ENCODE peak calls at places on chromosomes 16 and 17, in seven cellular contexts. J is heart left ventricle; Q is tibial artery; W is lower lobe of right lung; N is thoracic aorta; C is heart right ventricle; H is CD8-positive, alpha-beta memory T cell. U is an unnamed sample.

GRCh38 chr17:8935194-8935593 is 30.3 kb downstream of the PIK3R5 start:
- DNase-seq in C (no peak), N (no peak), Q (no peak), W (peak; percentile 78), J (no peak), H (peak; percentile 69), U (no peak)

GRCh38 chr16:5820472-5820871 is 722.9 kb upstream of the EEF2KMT start:
- DNase-seq in Q (no peak), H (no peak), C (no peak), J (no peak), N (no peak), W (no peak), U (no peak)

GRCh38 chr16:57137566-57138273 is 45.3 kb downstream of the CPNE2 start:
- DNase-seq in N (no peak), C (no peak), Q (no peak), W (no peak), J (no peak), H (no peak), U (no peak)

GRCh38 chr17:82648761-82649474 is 674 bp upstream of the WDR45B start:
- DNase-seq in W (peak; percentile 78), J (peak; percentile 63), H (peak; percentile 53), N (no peak), Q (peak; percentile 87), C (peak; percentile 69), U (no peak)

GRCh38 chr16:6016530-6017184 is 919.1 kb upstream of the EEF2KMT start:
- DNase-seq in C (no peak), N (no peak), H (no peak), W (no peak), J (no peak), Q (no peak), U (no peak)

GRCh38 chr16:58011652-58012051 is 10.4 kb downstream of the USB1 start:
- DNase-seq in N (no peak), Q (no peak), W (no peak), C (no peak), J (no peak), H (no peak), U (no peak)

GRCh38 chr17:69525920-69526841 is 111.7 kb downstream of the MAP2K6 start:
- DNase-seq in N (no peak), W (no peak), J (peak; percentile 18), C (no peak), Q (peak; percentile 69), H (no peak), U (no peak)

GRCh38 chr17:62675701-62676100 is 48.2 kb downstream of the MRC2 start:
- DNase-seq in W (peak; percentile 34), Q (no peak), J (no peak), N (no peak), H (no peak), C (no peak), U (no peak)

GRCh38 chr17:3665834-3666233 is 2.5 kb downstream of the TAX1BP3 start:
- DNase-seq in C (no peak), J (peak; percentile 61), H (no peak), Q (no peak), W (no peak), N (no peak), U (no peak)

GRCh38 chr16:70689035-70689969 is 3.4 kb upstream of the MTSS2 start:
- DNase-seq in N (no peak), C (peak; percentile 54), Q (peak; percentile 86), W (peak; percentile 86), J (peak; percentile 65), H (no peak), U (no peak)

GRCh38 chr17:5557485-5557884 is 26.8 kb downstream of the NLRP1 start:
- DNase-seq in N (no peak), J (no peak), C (no peak), H (no peak), Q (no peak), W (no peak), U (no peak)

GRCh38 chr17:37769050-37769449 is 24.2 kb upstream of the HNF1B start:
- DNase-seq in J (no peak), H (no peak), C (no peak), Q (no peak), W (no peak), N (no peak), U (no peak)

GRCh38 chr17:37413875-37414519 is 7.3 kb downstream of the TADA2A start:
- DNase-seq in Q (no peak), W (no peak), C (no peak), N (no peak), J (no peak), H (no peak), U (no peak)

GRCh38 chr17:41984454-41984853 is 17.9 kb downstream of the CNP start:
- DNase-seq in J (no peak), N (no peak), W (no peak), H (no peak), C (no peak), Q (no peak), U (no peak)
- H3K36me3 ChIP-seq in J (peaks cover 97% of the 10 kb centered on the region), N (peaks cover 61% of the 10 kb centered on the region), W (peaks cover 97% of the 10 kb centered on the region), H (peaks cover 67% of the 10 kb centered on the region), C (peaks cover 99% of the 10 kb centered on the region), Q (peaks cover 96% of the 10 kb centered on the region), U (peaks cover 15% of the 10 kb centered on the region)

GRCh38 chr16:3135120-3135715 is 389 bp downstream of the ZNF213 start:
- DNase-seq in W (no peak), J (no peak), Q (no peak), C (no peak), N (no peak), H (no peak), U (no peak)
- H3K4me1 ChIP-seq in W (peaks cover 34% of the 10 kb centered on the region), J (peaks cover 27% of the 10 kb centered on the region), Q (no peaks in the 10 kb centered on the region), C (peaks cover 14% of the 10 kb centered on the region), N (peaks cover 18% of the 10 kb centered on the region), H (peaks cover 18% of the 10 kb centered on the region), U (peaks cover 6% of the 10 kb centered on the region)

GRCh38 chr17:42488032-42488431 is 29.4 kb downstream of the ATP6V0A1 start:
- DNase-seq in Q (no peak), H (no peak), C (no peak), J (no peak), W (no peak), N (no peak), U (no peak)
- H3K36me3 ChIP-seq in Q (peaks cover 100% of the 10 kb centered on the region), H (no peaks in the 10 kb centered on the region), C (peaks cover 100% of the 10 kb centered on the region), J (peaks cover 100% of the 10 kb centered on the region), W (peaks cover 99% of the 10 kb centered on the region), N (peaks cover 71% of the 10 kb centered on the region), U (no peaks in the 10 kb centered on the region)

GRCh38 chr17:72270530-72270929 is 149.7 kb downstream of the SOX9 start:
- DNase-seq in H (no peak), C (peak; percentile 23), Q (peak; percentile 68), J (peak; percentile 8), N (no peak), W (no peak), U (peak; percentile 60)
- H3K4me1 ChIP-seq in H (no peaks in the 10 kb centered on the region), C (no peaks in the 10 kb centered on the region), Q (no peaks in the 10 kb centered on the region), J (no peaks in the 10 kb centered on the region), N (no peaks in the 10 kb centered on the region), W (no peaks in the 10 kb centered on the region), U (no peaks in the 10 kb centered on the region)

GRCh38 chr16:8623634-8624033 is 2.1 kb downstream of the METTL22 start:
- DNase-seq in Q (no peak), J (no peak), C (no peak), W (no peak), H (no peak), N (no peak), U (no peak)

GRCh38 chr16:8622315-8622656 is 788 bp downstream of the METTL22 start:
- DNase-seq in C (no peak), H (no peak), N (no peak), J (no peak), Q (no peak), W (no peak), U (no peak)

GRCh38 chr16:8626946-8627345 is 5.4 kb downstream of the METTL22 start:
- DNase-seq in W (no peak), Q (no peak), J (no peak), H (no peak), C (no peak), N (no peak), U (no peak)

GRCh38 chr16:8627456-8627855 is 6.0 kb downstream of the METTL22 start:
- DNase-seq in Q (no peak), W (no peak), H (no peak), C (no peak), J (no peak), N (no peak), U (no peak)

DNA sequence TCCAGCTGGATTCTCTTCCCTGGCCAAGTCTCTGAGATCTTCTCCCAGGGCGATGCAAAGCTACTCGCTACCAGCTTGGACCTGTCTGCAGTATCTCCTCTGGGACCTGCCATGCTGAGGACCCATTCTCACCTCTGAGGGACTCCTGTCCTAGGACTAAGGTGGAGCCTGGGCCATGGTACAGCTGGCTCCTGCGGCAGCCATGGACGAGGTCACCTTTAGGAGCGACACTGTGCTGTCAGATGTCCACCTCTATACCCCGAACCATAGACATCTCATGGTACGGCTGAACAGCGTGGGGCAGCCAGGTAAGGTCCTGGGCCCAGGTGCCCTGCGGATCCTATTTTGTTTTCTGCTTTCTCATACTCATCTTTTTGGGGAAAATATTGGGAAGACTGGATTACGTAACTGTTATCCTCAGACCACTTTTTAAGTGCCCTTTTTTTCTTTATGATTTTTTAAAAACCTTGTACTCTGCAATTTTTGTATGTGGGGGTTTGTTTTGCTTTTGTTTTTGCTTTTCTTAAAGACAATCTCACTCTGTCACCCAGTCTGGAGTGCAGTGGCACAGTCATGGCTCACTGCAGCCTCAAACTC is 4.1 kb downstream of the METTL22 start:
- DNase-seq in N (no peak), H (no peak), Q (no peak), C (no peak), W (no peak), J (no peak), U (no peak)
- H3K36me3 ChIP-seq in N (peaks cover 46% of the 10 kb centered on the region), H (peaks cover 37% of the 10 kb centered on the region), Q (peaks cover 59% of the 10 kb centered on the region), C (peaks cover 65% of the 10 kb centered on the region), W (peaks cover 51% of the 10 kb centered on the region), J (peaks cover 56% of the 10 kb centered on the region), U (peaks cover 5% of the 10 kb centered on the region)

GRCh38 chr17:17942846-17943245 is 29.4 kb downstream of the TOM1L2 start:
- DNase-seq in H (no peak), N (no peak), Q (no peak), J (no peak), W (no peak), C (no peak), U (no peak)
- H3K4me1 ChIP-seq in H (peaks cover 18% of the 10 kb centered on the region), N (peaks cover 74% of the 10 kb centered on the region), Q (no peaks in the 10 kb centered on the region), J (peaks cover 88% of the 10 kb centered on the region), W (peaks cover 49% of the 10 kb centered on the region), C (peaks cover 88% of the 10 kb centered on the region), U (peaks cover 7% of the 10 kb centered on the region)

DNA sequence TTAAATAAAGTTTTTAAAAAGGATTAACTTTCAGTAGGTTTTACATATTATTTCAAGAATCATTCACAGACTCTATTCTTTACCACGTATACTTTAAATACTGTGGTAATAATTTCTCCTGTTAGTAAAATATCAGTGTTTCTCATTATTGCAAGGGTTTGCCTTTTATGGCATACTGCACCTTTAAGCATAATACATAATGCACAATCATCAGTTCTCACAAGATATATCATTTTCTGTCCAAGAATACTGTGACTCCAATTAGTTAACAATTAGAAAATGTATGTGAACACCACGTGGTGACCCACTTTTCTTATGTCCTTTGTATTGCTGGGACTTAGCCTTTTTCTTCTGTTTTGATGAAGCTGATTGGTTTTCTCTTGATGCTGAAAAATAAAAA is 25.7 kb downstream of the NME2 start:
- DNase-seq in J (no peak), N (no peak), C (no peak), H (no peak), Q (no peak), W (no peak), U (no peak)
- H3K36me3 ChIP-seq in J (peaks cover 89% of the 10 kb centered on the region), N (peaks cover 44% of the 10 kb centered on the region), C (peaks cover 98% of the 10 kb centered on the region), H (peaks cover 24% of the 10 kb centered on the region), Q (peaks cover 84% of the 10 kb centered on the region), W (peaks cover 92% of the 10 kb centered on the region), U (peaks cover 5% of the 10 kb centered on the region)

GRCh38 chr17:77286391-77286640 is 145.5 kb downstream of the SEC14L1 start:
- DNase-seq in N (no peak), J (no peak), Q (no peak), W (no peak), C (no peak), H (no peak), U (no peak)
- H3K4me1 ChIP-seq in N (peaks cover 29% of the 10 kb centered on the region), J (peaks cover 25% of the 10 kb centered on the region), Q (no peaks in the 10 kb centered on the region), W (peaks cover 52% of the 10 kb centered on the region), C (peaks cover 21% of the 10 kb centered on the region), H (peaks cover 9% of the 10 kb centered on the region), U (peaks cover 18% of the 10 kb centered on the region)

U was measured in breast epithelium.